ENCODE peak calls at places on chromosomes 4 and X, in six cellular contexts. L, U, H, A, I and X are unnamed samples.

GRCh38 chrX:154013614-154014360 is 5.9 kb downstream of the IRAK1 start:
- DNase-seq in L (peak; percentile 68), U (no peak), H (peak; percentile 31), A (no peak), I (no peak), X (no peak)

GRCh38 chr4:26788341-26788733 is 72.3 kb upstream of the STIM2 start:
- DNase-seq in L (no peak), U (no peak), H (no peak), A (no peak), I (no peak), X (no peak)

GRCh38 chr4:145623831-145624230 is 4.6 kb downstream of the MMAA start:
- DNase-seq in L (no peak), U (no peak), H (peak; percentile 18), A (no peak), I (no peak), X (no peak)

GRCh38 chrX:63128509-63128908 is 222.6 kb downstream of the SPIN4 start:
- DNase-seq in L (peak; percentile 25), U (no peak), H (no peak), A (no peak), I (peak; percentile 10), X (no peak)

GRCh38 chrX:153533041-153533565 is 15.7 kb downstream of the ATP2B3 start:
- DNase-seq in L (peak; percentile 92), U (no peak), H (peak; percentile 6), A (no peak), I (no peak), X (no peak)

GRCh38 chr4:183797445-183798248 is 107.5 kb upstream of the STOX2 start:
- DNase-seq in L (peak; percentile 71), U (peak; percentile 29), H (peak; percentile 14), A (no peak), I (peak; percentile 38), X (peak; percentile 40)

GRCh38 chrX:115058276-115058675 is 40.9 kb upstream of the IL13RA2 start:
- DNase-seq in L (no peak), U (peak; percentile 33), H (peak; percentile 92), A (no peak), I (no peak), X (peak; percentile 8)

GRCh38 chr4:16231570-16232252 is 5.4 kb upstream of the TAPT1 start:
- DNase-seq in L (no peak), U (no peak), H (no peak), A (no peak), I (no peak), X (no peak)

GRCh38 chrX:93649381-93649780 is 24.0 kb downstream of the NAP1L3 start:
- DNase-seq in L (no peak), U (no peak), H (no peak), A (no peak), I (no peak), X (no peak)

GRCh38 chrX:64580035-64580434 is 184.8 kb upstream of the MTMR8 start:
- DNase-seq in L (no peak), U (no peak), H (no peak), A (no peak), I (no peak), X (no peak)

GRCh38 chr4:183733181-183733580 is 74.1 kb downstream of the TRAPPC11 start:
- DNase-seq in L (no peak), U (no peak), H (no peak), A (no peak), I (no peak), X (no peak)

GRCh38 chr4:123811763-123812390 is 415.3 kb downstream of the SPRY1 start:
- DNase-seq in L (no peak), U (no peak), H (no peak), A (no peak), I (no peak), X (no peak)

GRCh38 chr4:101367201-101367600 is 19.9 kb upstream of the PPP3CA start:
- DNase-seq in L (no peak), U (no peak), H (peak; percentile 80), A (no peak), I (no peak), X (no peak)

GRCh38 chrX:140860718-140861117 is 141.7 kb upstream of the SPANXB1 start:
- DNase-seq in L (no peak), U (no peak), H (no peak), A (no peak), I (no peak), X (no peak)

GRCh38 chr4:101370663-101371210 is 23.4 kb upstream of the PPP3CA start:
- DNase-seq in L (no peak), U (no peak), H (no peak), A (no peak), I (no peak), X (no peak)

GRCh38 chrX:38627683-38628082 is 66.3 kb downstream of the TSPAN7 start:
- DNase-seq in L (peak; percentile 33), U (no peak), H (peak; percentile 2), A (no peak), I (peak; percentile 14), X (no peak)

GRCh38 chrX:136692271-136692670 is 44.3 kb downstream of the CD40LG start:
- DNase-seq in L (no peak), U (no peak), H (no peak), A (no peak), I (no peak), X (no peak)

GRCh38 chr4:62457356-62457755 is 1257.2 kb downstream of the ADGRL3 start:
- DNase-seq in L (no peak), U (no peak), H (no peak), A (no peak), I (no peak), X (no peak)

DNA sequence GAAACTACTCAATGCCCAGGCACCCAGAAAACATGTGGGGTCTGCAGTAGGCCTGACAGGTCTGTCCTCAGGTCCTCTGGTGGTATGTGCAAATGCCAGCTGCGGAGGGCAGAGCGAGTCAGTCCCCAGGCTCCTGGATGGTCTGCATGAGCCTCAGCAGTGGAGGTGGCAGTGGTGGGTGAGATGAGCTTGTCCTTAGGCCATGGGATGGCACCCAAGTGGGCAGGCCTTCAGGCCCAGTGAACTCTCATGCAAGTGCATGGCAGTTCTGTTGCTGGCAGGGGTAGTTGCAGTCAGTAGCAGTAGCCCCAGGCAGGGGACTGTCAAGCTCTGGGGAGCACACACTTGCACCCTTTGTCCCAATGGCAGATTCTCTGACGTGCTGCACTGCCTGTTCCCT is 106.3 kb upstream of the ANXA10 start:
- DNase-seq in L (no peak), U (no peak), H (no peak), A (no peak), I (no peak), X (no peak)
- H3K9me3 ChIP-seq in L (no peaks in the 10 kb centered on the region), U (no peaks in the 10 kb centered on the region), H (no peaks in the 10 kb centered on the region), A (peaks cover 2% of the 10 kb centered on the region), I (no peaks in the 10 kb centered on the region), X (no peaks in the 10 kb centered on the region)

GRCh38 chr4:13525606-13526281 is 18.6 kb downstream of the NKX3-2 start:
- DNase-seq in L (no peak), U (no peak), H (no peak), A (no peak), I (no peak), X (no peak)
- H3K27me3 ChIP-seq in L (peaks cover 4% of the 10 kb centered on the region), U (peaks cover 99% of the 10 kb centered on the region), H (peaks cover 69% of the 10 kb centered on the region), A (peaks cover 7% of the 10 kb centered on the region), I (no peaks in the 10 kb centered on the region), X (peaks cover 49% of the 10 kb centered on the region)

GRCh38 chr4:125013891-125014290 is 300.9 kb upstream of the FAT4 start:
- DNase-seq in L (no peak), U (no peak), H (no peak), A (no peak), I (no peak), X (no peak)

GRCh38 chr4:125011646-125012045 is 299.1 kb upstream of the ANKRD50 start:
- DNase-seq in L (no peak), U (no peak), H (no peak), A (no peak), I (no peak), X (no peak)

GRCh38 chr4:125020089-125021034 is 294.4 kb upstream of the FAT4 start:
- DNase-seq in L (no peak), U (no peak), H (no peak), A (no peak), I (no peak), X (no peak)

GRCh38 chr4:125021189-125021588 is 293.6 kb upstream of the FAT4 start:
- DNase-seq in L (no peak), U (no peak), H (no peak), A (no peak), I (no peak), X (no peak)

GRCh38 chr4:125016892-125017299 is 297.9 kb upstream of the FAT4 start:
- DNase-seq in L (no peak), U (no peak), H (no peak), A (no peak), I (no peak), X (no peak)
- H3K4me3 ChIP-seq in L (no peak overlapping the region), U (no peak overlapping the region), H (no peak overlapping the region), A (no peak overlapping the region), I (no peak overlapping the region), X (no peak overlapping the region)

DNA sequence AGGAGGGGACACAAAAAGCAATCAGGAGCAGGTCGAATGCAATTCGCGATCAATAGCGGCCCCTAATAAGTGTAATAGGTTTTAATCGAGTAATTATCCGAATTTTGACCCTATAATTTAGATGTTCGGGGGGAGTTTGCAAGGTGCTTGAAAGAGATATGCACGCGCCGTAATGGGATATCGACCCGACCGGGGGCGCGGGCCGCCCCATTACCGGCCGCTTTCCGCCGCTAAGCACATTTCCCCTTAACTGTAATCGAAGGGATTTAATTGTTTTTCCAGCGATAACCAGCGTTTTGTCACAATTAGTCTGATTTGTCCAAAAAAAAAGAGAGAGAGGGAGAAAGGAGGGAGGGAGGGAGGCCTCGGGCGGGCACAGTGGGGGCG is 1.0 kb downstream of the NKX1-1 start:
- DNase-seq in L (no peak), U (no peak), H (no peak), A (no peak), I (no peak), X (no peak)
- H3K9me3 ChIP-seq in L (no peaks in the 10 kb centered on the region), U (no peaks in the 10 kb centered on the region), H (no peaks in the 10 kb centered on the region), A (no peaks in the 10 kb centered on the region), I (no peaks in the 10 kb centered on the region), X (no peaks in the 10 kb centered on the region)

GRCh38 chr4:3866813-3867129 is 100.6 kb downstream of the ADRA2C start:
- DNase-seq in L (no peak), U (no peak), H (no peak), A (peak; percentile 40), I (no peak), X (no peak)
- H3K27me3 ChIP-seq in L (no peaks in the 10 kb centered on the region), U (peaks cover 40% of the 10 kb centered on the region), H (peaks cover 14% of the 10 kb centered on the region), A (peaks cover 2% of the 10 kb centered on the region), I (no peaks in the 10 kb centered on the region), X (peaks cover 16% of the 10 kb centered on the region)

GRCh38 chr4:791201-791865 is 34.6 kb downstream of the CPLX1 start:
- DNase-seq in L (no peak), U (no peak), H (no peak), A (peak; percentile 64), I (no peak), X (no peak)

GRCh38 chr4:793109-793861 is 32.6 kb downstream of the CPLX1 start:
- DNase-seq in L (no peak), U (no peak), H (no peak), A (peak; percentile 55), I (no peak), X (no peak)

GRCh38 chr4:792729-793108 is 33.2 kb downstream of the CPLX1 start:
- DNase-seq in L (no peak), U (no peak), H (no peak), A (peak; percentile 64), I (no peak), X (no peak)

GRCh38 chr4:790466-790820 is 35.5 kb downstream of the CPLX1 start:
- DNase-seq in L (no peak), U (no peak), H (no peak), A (peak; percentile 63), I (no peak), X (no peak)

GRCh38 chr4:791866-792630 is 33.9 kb downstream of the CPLX1 start:
- DNase-seq in L (no peak), U (no peak), H (no peak), A (peak; percentile 80), I (no peak), X (peak; percentile 63)
- H3K4me3 ChIP-seq in L (no peak overlapping the region), U (peak overlapping the region; percentile 1), H (no peak overlapping the region), A (peak overlapping the region; percentile 5), I (no peak overlapping the region), X (peak overlapping the region; percentile 20)